ENCODE peak calls at places on chromosomes 4 and X, in seven cellular contexts. K, R, J, N, X, S and Q are unnamed samples. For H3K27me3, the result is how much of the 10 kb centered on the place peaks cover.

GRCh38 chr4:92104506-92104905 is 199.3 kb upstream of the GRID2 start:
- DNase-seq in K (no peak), R (no peak), J (no peak), N (no peak), X (no peak), S (no peak), Q (no peak)

GRCh38 chrX:11412715-11413623 is 119.8 kb downstream of the AMELX start:
- DNase-seq in K (no peak), R (no peak), J (no peak), N (no peak), X (no peak), S (peak), Q (no peak)

GRCh38 chr4:1472148-1472797 is 66.0 kb upstream of the NKX1-1 start:
- DNase-seq in K (no peak), R (no peak), J (no peak), N (no peak), X (peak), S (peak), Q (no peak)

GRCh38 chr4:77734928-77735327 is 84.2 kb downstream of the CNOT6L start:
- DNase-seq in K (no peak), R (peak), J (peak), N (peak), X (peak), S (no peak), Q (peak)

GRCh38 chr4:138645289-138645688 is 370.3 kb upstream of the NOCT start:
- DNase-seq in K (no peak), R (peak), J (no peak), N (no peak), X (no peak), S (no peak), Q (no peak)

GRCh38 chr4:57085278-57085677 is 24.9 kb downstream of the IGFBP7 start:
- DNase-seq in K (no peak), R (no peak), J (no peak), N (no peak), X (no peak), S (no peak), Q (no peak)

GRCh38 chrX:13599491-13599890 is 30.1 kb downstream of the EGFL6 start:
- DNase-seq in K (no peak), R (peak), J (no peak), N (no peak), X (no peak), S (no peak), Q (no peak)

GRCh38 chr4:88841635-88842034 is 144.0 kb upstream of the NAP1L5 start:
- DNase-seq in K (no peak), R (no peak), J (no peak), N (no peak), X (no peak), S (no peak), Q (no peak)

GRCh38 chrX:41332408-41332987 is 1.5 kb upstream of the DDX3X start:
- DNase-seq in K (no peak), R (no peak), J (no peak), N (no peak), X (peak), S (no peak), Q (no peak)

GRCh38 chr4:36427696-36428095 is 146.3 kb downstream of the DTHD1 start:
- DNase-seq in K (no peak), R (no peak), J (peak), N (no peak), X (no peak), S (no peak), Q (no peak)

GRCh38 chr4:80184791-80185756 is 12.2 kb upstream of the PRDM8 start:
- DNase-seq in K (no peak), R (no peak), J (peak), N (no peak), X (peak), S (no peak), Q (no peak)

GRCh38 chr4:80185787-80186548 is 11.3 kb upstream of the PRDM8 start:
- DNase-seq in K (no peak), R (no peak), J (no peak), N (no peak), X (peak), S (no peak), Q (no peak)

GRCh38 chr4:80184053-80184790 is 13.1 kb upstream of the PRDM8 start:
- DNase-seq in K (peak), R (peak), J (peak), N (no peak), X (peak), S (peak), Q (peak)

GRCh38 chr4:80182237-80182866 is 15.0 kb upstream of the PRDM8 start:
- DNase-seq in K (no peak), R (no peak), J (no peak), N (no peak), X (no peak), S (no peak), Q (peak)

DNA sequence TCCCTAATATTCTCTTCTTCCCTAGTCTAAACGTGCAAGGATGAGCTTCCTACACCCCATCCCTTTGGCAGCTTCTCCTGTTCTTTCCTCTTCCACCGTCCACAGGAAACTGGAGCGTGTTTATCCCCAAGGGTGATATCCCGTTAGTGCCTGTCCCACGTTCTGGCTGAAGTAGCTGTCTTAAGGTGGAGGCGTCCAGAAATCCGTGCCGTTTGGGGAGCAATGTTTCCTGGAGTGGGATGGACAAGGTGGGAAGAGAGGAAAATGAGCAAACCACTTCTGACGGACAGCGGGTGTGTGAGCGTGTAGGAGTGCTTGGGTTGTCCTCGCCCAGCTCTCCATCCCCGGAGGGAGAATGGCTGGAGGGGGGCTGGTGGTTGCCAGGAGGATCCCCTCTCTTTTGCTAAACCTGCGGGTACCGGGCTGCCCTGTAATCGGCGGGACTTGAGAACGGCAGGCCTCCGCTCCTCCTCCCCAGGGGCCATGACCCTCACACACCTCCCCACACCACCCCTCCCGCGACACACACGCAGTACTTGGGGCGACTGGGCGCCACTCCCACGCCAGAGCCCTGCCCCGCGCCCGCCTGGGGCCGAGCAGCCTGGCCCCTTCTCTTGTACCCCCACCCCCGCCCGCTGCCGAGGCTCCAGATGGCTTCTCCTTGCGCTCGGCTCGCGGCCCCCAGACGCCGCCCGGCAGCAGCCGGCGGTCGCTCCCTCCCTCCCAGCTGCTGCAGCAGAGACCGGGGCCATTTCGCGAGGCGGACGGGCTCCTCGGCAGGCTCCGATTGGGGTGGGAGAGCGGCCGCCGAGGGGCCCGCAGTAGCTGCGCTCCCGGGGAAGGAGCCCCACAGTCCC is 13.9 kb upstream of the PRDM8 start:
- DNase-seq in K (no peak), R (no peak), J (no peak), N (no peak), X (peak), S (no peak), Q (peak)
- H3K27me3 ChIP-seq in K (half or more), R (under half), J (under half), N (half or more), X (half or more), S (under half), Q (under half)

GRCh38 chr4:3388461-3389185 is 53.1 kb upstream of the HGFAC start:
- DNase-seq in K (no peak), R (peak), J (no peak), N (no peak), X (no peak), S (peak), Q (no peak)
- H3K4me3 ChIP-seq in K (peak), R (peak), J (no peak), N (no peak), X (no peak), S (peak), Q (no peak)

GRCh38 chrX:10012776-10013175 is 45.6 kb downstream of the CLDN34 start:
- DNase-seq in K (no peak), R (no peak), J (no peak), N (no peak), X (no peak), S (no peak), Q (no peak)

GRCh38 chrX:10014462-10015373 is 47.6 kb downstream of the CLDN34 start:
- DNase-seq in K (peak), R (peak), J (peak), N (peak), X (peak), S (peak), Q (peak)

GRCh38 chrX:10017866-10018265 is 50.7 kb downstream of the CLDN34 start:
- DNase-seq in K (no peak), R (peak), J (no peak), N (no peak), X (peak), S (no peak), Q (no peak)

GRCh38 chrX:10016516-10017132 is 49.5 kb downstream of the CLDN34 start:
- DNase-seq in K (no peak), R (no peak), J (no peak), N (no peak), X (no peak), S (no peak), Q (no peak)

DNA sequence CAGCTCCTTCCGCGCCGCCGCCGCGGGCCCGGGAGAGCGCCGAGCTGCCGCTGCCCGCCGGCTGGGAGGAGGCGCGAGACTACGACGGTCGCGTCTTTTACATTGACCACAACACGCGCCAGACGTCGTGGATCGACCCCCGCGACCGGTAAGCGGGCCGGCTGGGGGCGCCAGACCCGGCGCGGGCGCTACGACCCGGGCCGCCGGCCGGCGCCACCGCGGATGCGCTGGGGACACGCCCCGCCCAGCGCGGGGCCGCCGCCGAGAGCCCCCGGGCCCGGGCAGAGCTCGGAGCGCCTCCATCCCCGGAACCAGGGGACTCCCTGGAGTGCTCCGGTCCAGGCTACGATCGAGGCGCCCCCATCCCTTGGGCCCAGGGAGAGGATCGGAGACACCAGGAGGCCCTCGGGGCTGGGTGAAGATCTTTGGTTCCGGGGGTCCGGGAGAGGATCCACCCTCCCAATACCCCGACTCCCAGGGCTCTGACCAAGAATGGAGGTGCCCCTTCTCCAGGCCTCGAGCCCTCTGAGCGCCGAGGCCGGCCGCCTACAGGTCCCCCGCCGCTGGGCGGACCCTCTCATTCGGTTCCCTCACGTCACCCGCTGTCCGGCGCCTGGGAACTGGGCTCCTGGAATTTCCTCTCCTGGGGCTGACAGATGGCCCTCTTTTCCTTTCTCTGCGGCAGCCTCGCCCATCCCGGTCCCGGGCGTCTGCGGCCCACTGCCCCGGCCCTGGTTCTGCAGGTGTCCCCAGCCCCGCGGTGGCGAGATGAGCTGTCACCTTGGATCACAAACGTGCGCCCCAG is 48.8 kb downstream of the CLDN34 start:
- DNase-seq in K (no peak), R (no peak), J (peak), N (no peak), X (peak), S (peak), Q (no peak)
- H3K27ac ChIP-seq in K (peak), R (peak), J (no peak), N (no peak), X (peak), S (peak), Q (no peak)

GRCh38 chrX:17375631-17376380 is 806 bp downstream of the NHS start:
- DNase-seq in K (no peak), R (peak), J (no peak), N (no peak), X (peak), S (peak), Q (no peak)

GRCh38 chrX:17372052-17372451 is 2.9 kb upstream of the NHS start:
- DNase-seq in K (no peak), R (no peak), J (no peak), N (no peak), X (no peak), S (no peak), Q (no peak)

GRCh38 chrX:17375361-17375630 is 296 bp downstream of the NHS start:
- DNase-seq in K (no peak), R (no peak), J (no peak), N (no peak), X (no peak), S (no peak), Q (no peak)

GRCh38 chrX:17374619-17375360 is at the start of gene NHS:
- DNase-seq in K (no peak), R (peak), J (no peak), N (peak), X (peak), S (peak), Q (no peak)

GRCh38 chrX:17373337-17373736 is 1.7 kb upstream of the NHS start:
- DNase-seq in K (no peak), R (no peak), J (no peak), N (no peak), X (no peak), S (no peak), Q (no peak)
- H3K27me3 ChIP-seq in K (under half), R (under half), J (under half), N (under half), X (under half), S (under half), Q (under half)

GRCh38 chrX:134806707-134807038 is 148.4 kb upstream of the PLAC1 start:
- DNase-seq in K (no peak), R (no peak), J (no peak), N (no peak), X (no peak), S (no peak), Q (no peak)
- H3K4me3 ChIP-seq in K (peak), R (peak), J (peak), N (peak), X (peak), S (peak), Q (peak)